ENCODE peak calls at places on chromosomes 12 and 14, in seven cellular contexts. One of them, this sample, is unnamed.

GRCh38 chr14:74702293-74702692 is 10.6 kb downstream of the AREL1 start:
- DNase-seq in H54: no peak
- DNase-seq in IMR-90: no peak
- DNase-seq in suprapubic skin: no peak
- DNase-seq in GM12892: no peak
- DNase-seq in Peyer's patch: no peak
- DNase-seq in A549: peak; percentile 13
- DNase-seq in this sample: no peak

GRCh38 chr12:51346581-51346980 is at the start of gene CELA1:
- DNase-seq in H54: no peak
- DNase-seq in IMR-90: no peak
- DNase-seq in suprapubic skin: no peak
- DNase-seq in GM12892: no peak
- DNase-seq in Peyer's patch: no peak
- DNase-seq in A549: no peak
- DNase-seq in this sample: no peak

GRCh38 chr14:68891851-68892660 is 87.0 kb downstream of the ACTN1 start:
- DNase-seq in H54: no peak
- DNase-seq in IMR-90: peak; percentile 80
- DNase-seq in suprapubic skin: no peak
- DNase-seq in GM12892: no peak
- DNase-seq in Peyer's patch: no peak
- DNase-seq in A549: no peak
- DNase-seq in this sample: no peak

GRCh38 chr14:80955434-80955939 is at the start of gene TSHR:
- DNase-seq in H54: no peak
- DNase-seq in IMR-90: no peak
- DNase-seq in suprapubic skin: peak; percentile 78
- DNase-seq in GM12892: no peak
- DNase-seq in Peyer's patch: no peak
- DNase-seq in A549: no peak
- DNase-seq in this sample: no peak

GRCh38 chr14:21059842-21060589 is 2.4 kb downstream of the RNASE8 start:
- DNase-seq in H54: no peak
- DNase-seq in IMR-90: no peak
- DNase-seq in suprapubic skin: no peak
- DNase-seq in GM12892: no peak
- DNase-seq in Peyer's patch: no peak
- DNase-seq in A549: no peak
- DNase-seq in this sample: no peak

GRCh38 chr14:75720828-75721227 is 59.8 kb downstream of the TTLL5 start:
- DNase-seq in H54: no peak
- DNase-seq in IMR-90: no peak
- DNase-seq in suprapubic skin: no peak
- DNase-seq in GM12892: no peak
- DNase-seq in Peyer's patch: no peak
- DNase-seq in A549: no peak
- DNase-seq in this sample: no peak

GRCh38 chr12:70920251-70920851 is at the start of gene PTPRR:
- DNase-seq in H54: no peak
- DNase-seq in IMR-90: no peak
- DNase-seq in suprapubic skin: no peak
- DNase-seq in GM12892: no peak
- DNase-seq in Peyer's patch: no peak
- DNase-seq in A549: no peak
- DNase-seq in this sample: no peak

GRCh38 chr12:122355702-122356101 is 66.8 kb downstream of the CLIP1 start:
- DNase-seq in H54: no peak
- DNase-seq in IMR-90: no peak
- DNase-seq in suprapubic skin: no peak
- DNase-seq in GM12892: no peak
- DNase-seq in Peyer's patch: no peak
- DNase-seq in A549: no peak
- DNase-seq in this sample: no peak

GRCh38 chr14:67636361-67636919 is 16.7 kb downstream of the ARG2 start:
- DNase-seq in H54: no peak
- DNase-seq in IMR-90: peak; percentile 19
- DNase-seq in suprapubic skin: no peak
- DNase-seq in GM12892: no peak
- DNase-seq in Peyer's patch: peak; percentile 48
- DNase-seq in A549: no peak
- DNase-seq in this sample: no peak

GRCh38 chr14:71324767-71325272 is 417.6 kb downstream of the PCNX1 start:
- DNase-seq in H54: no peak
- DNase-seq in IMR-90: peak; percentile 38
- DNase-seq in suprapubic skin: no peak
- DNase-seq in GM12892: no peak
- DNase-seq in Peyer's patch: no peak
- DNase-seq in A549: no peak
- DNase-seq in this sample: no peak

GRCh38 chr12:91023326-91024004 is 18.7 kb upstream of the EPYC start:
- DNase-seq in H54: peak; percentile 4
- DNase-seq in IMR-90: peak; percentile 90
- DNase-seq in suprapubic skin: no peak
- DNase-seq in GM12892: no peak
- DNase-seq in Peyer's patch: no peak
- DNase-seq in A549: no peak
- DNase-seq in this sample: no peak

GRCh38 chr14:99579903-99580570 is 24.0 kb downstream of the CCDC85C start:
- DNase-seq in H54: peak; percentile 86
- DNase-seq in IMR-90: peak; percentile 77
- DNase-seq in suprapubic skin: no peak
- DNase-seq in GM12892: no peak
- DNase-seq in Peyer's patch: peak; percentile 88
- DNase-seq in A549: peak; percentile 89
- DNase-seq in this sample: no peak
- TF ChIP-seq POLR2A in H54: no peak
- TF ChIP-seq POLR2A in IMR-90: no peak
- TF ChIP-seq POLR2A in suprapubic skin: no peak
- TF ChIP-seq POLR2A in GM12892: no peak
- TF ChIP-seq POLR2A in Peyer's patch: peak; percentile 70
- TF ChIP-seq POLR2A in A549: no peak
- TF ChIP-seq POLR2A in this sample: no peak

DNA sequence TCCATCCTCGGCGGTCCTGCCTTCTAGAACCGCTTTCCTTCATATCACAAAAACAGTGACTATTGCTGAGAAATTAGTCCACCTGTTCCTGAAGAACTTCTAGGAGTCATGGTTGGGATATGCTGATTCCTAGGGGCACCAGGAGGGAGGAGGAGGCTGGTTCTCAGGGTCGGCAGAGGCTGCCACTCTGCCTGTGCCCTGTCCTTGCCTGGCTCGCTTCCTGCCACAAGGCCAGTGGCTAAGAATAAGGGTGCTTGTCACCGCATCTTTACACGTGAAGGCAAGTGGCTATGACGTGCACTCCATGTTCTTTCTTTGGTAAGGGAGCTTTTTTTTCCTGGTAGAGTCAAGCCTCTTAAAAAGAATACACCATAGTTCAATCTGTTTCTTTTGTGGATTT is 18.7 kb upstream of the DGLUCY start:
- DNase-seq in H54: no peak
- DNase-seq in IMR-90: no peak
- DNase-seq in suprapubic skin: no peak
- DNase-seq in GM12892: no peak
- DNase-seq in Peyer's patch: no peak
- DNase-seq in A549: no peak
- DNase-seq in this sample: no peak
- TF ChIP-seq POLR2A in H54: no peak
- TF ChIP-seq POLR2A in IMR-90: no peak
- TF ChIP-seq POLR2A in suprapubic skin: no peak
- TF ChIP-seq POLR2A in GM12892: no peak
- TF ChIP-seq POLR2A in Peyer's patch: no peak
- TF ChIP-seq POLR2A in A549: no peak
- TF ChIP-seq POLR2A in this sample: no peak

DNA sequence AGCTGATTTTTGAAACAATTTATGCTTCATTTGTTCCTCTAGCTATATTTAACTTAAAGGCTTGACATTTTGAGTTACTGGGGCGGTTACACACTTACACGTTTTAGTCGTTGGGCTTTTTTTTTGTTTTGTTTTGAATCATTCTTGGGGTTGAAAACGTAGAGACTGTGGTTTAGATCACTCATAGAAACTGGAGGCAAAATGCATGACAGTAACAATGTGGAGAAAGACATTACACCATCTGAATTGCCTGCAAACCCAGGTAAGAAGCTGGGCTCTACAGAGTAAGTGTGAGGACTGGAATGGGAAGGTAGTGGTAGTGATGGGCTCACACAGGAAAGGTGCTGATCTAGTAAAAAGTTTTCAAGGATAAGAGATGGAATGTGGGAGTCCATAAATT is at the start of gene CLEC2D:
- DNase-seq in H54: no peak
- DNase-seq in IMR-90: no peak
- DNase-seq in suprapubic skin: no peak
- DNase-seq in GM12892: no peak
- DNase-seq in Peyer's patch: no peak
- DNase-seq in A549: no peak
- DNase-seq in this sample: no peak
- TF ChIP-seq POLR2A in H54: no peak
- TF ChIP-seq POLR2A in IMR-90: no peak
- TF ChIP-seq POLR2A in suprapubic skin: no peak
- TF ChIP-seq POLR2A in GM12892: peak; percentile 92
- TF ChIP-seq POLR2A in Peyer's patch: no peak
- TF ChIP-seq POLR2A in A549: no peak
- TF ChIP-seq POLR2A in this sample: no peak

GRCh38 chr12:11650279-11650696 is 814 bp downstream of the ETV6 start:
- DNase-seq in H54: no peak
- DNase-seq in IMR-90: no peak
- DNase-seq in suprapubic skin: no peak
- DNase-seq in GM12892: no peak
- DNase-seq in Peyer's patch: peak; percentile 83
- DNase-seq in A549: no peak
- DNase-seq in this sample: no peak

GRCh38 chr12:11648514-11649412 is 711 bp upstream of the ETV6 start:
- DNase-seq in H54: peak; percentile 89
- DNase-seq in IMR-90: peak; percentile 82
- DNase-seq in suprapubic skin: no peak
- DNase-seq in GM12892: peak; percentile 59
- DNase-seq in Peyer's patch: peak; percentile 79
- DNase-seq in A549: peak; percentile 87
- DNase-seq in this sample: peak; percentile 95

GRCh38 chr12:11651377-11651776 is 1.9 kb downstream of the ETV6 start:
- DNase-seq in H54: no peak
- DNase-seq in IMR-90: no peak
- DNase-seq in suprapubic skin: no peak
- DNase-seq in GM12892: no peak
- DNase-seq in Peyer's patch: no peak
- DNase-seq in A549: no peak
- DNase-seq in this sample: no peak

GRCh38 chr12:11650697-11651281 is 1.3 kb downstream of the ETV6 start:
- DNase-seq in H54: no peak
- DNase-seq in IMR-90: peak; percentile 37
- DNase-seq in suprapubic skin: no peak
- DNase-seq in GM12892: no peak
- DNase-seq in Peyer's patch: no peak
- DNase-seq in A549: no peak
- DNase-seq in this sample: no peak

GRCh38 chr12:11649413-11650278 is at the start of gene ETV6:
- DNase-seq in H54: peak; percentile 80
- DNase-seq in IMR-90: peak; percentile 93
- DNase-seq in suprapubic skin: no peak
- DNase-seq in GM12892: peak; percentile 63
- DNase-seq in Peyer's patch: peak; percentile 86
- DNase-seq in A549: peak; percentile 87
- DNase-seq in this sample: peak; percentile 94
- TF ChIP-seq POLR2A in H54: no peak
- TF ChIP-seq POLR2A in IMR-90: peak; percentile 60
- TF ChIP-seq POLR2A in suprapubic skin: no peak
- TF ChIP-seq POLR2A in GM12892: peak; percentile 33
- TF ChIP-seq POLR2A in Peyer's patch: no peak
- TF ChIP-seq POLR2A in A549: no peak
- TF ChIP-seq POLR2A in this sample: no peak

DNA sequence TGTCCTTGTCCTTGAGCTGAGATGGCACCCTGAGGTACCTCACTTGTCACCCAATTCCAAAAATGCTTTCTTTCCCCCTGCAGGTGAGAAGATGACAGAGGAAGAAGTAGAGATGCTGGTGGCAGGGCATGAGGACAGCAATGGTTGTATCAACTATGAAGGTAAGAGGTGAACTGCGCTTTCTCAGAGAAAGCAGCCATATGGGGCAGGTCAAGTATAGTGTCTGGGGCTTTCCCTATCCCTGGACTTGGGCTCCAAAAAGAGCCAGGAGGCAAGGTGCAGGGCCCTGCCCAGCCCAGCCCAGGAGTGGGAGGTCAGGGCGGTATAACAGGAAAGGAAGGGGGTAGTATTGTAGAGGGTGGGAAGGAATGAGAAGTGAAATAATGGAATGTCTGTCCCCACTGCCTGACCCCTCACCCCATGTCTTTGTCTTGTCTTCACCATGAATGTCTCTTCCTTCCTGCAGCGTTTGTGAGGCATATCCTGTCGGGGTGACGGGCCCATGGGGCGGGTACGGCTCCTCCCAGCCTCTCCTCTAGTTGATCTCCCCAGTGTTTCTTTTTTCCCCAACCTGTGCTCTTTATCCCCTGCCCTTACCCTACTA is 2.1 kb downstream of the MYL6 start:
- DNase-seq in H54: no peak
- DNase-seq in IMR-90: peak; percentile 35
- DNase-seq in suprapubic skin: no peak
- DNase-seq in GM12892: no peak
- DNase-seq in Peyer's patch: peak; percentile 81
- DNase-seq in A549: no peak
- DNase-seq in this sample: no peak
- TF ChIP-seq POLR2A in H54: no peak
- TF ChIP-seq POLR2A in IMR-90: peak; percentile 57
- TF ChIP-seq POLR2A in suprapubic skin: no peak
- TF ChIP-seq POLR2A in GM12892: peak; percentile 71
- TF ChIP-seq POLR2A in Peyer's patch: no peak
- TF ChIP-seq POLR2A in A549: no peak
- TF ChIP-seq POLR2A in this sample: no peak

This sample was measured in esophagus muscularis mucosa.